ENCODE peak calls at places on chromosomes 1 and 21, in six cellular contexts. One of them, this sample, is unnamed.

GRCh38 chr1:207745285-207745684 is 6.6 kb upstream of the CD46 start:
- DNase-seq in IMR-90: peak; percentile 21
- DNase-seq in CD8-positive, alpha-beta memory T cell: no peak
- DNase-seq in lower lobe of right lung: no peak
- DNase-seq in psoas muscle: no peak
- DNase-seq in GM23248: peak; percentile 37
- DNase-seq in this sample: no peak

GRCh38 chr1:171645553-171646336 is 6.7 kb downstream of the MYOC start:
- DNase-seq in IMR-90: no peak
- DNase-seq in CD8-positive, alpha-beta memory T cell: no peak
- DNase-seq in lower lobe of right lung: no peak
- DNase-seq in psoas muscle: peak; percentile 71
- DNase-seq in GM23248: peak; percentile 68
- DNase-seq in this sample: peak; percentile 85

GRCh38 chr1:226736001-226736907 is 2.8 kb downstream of the ITPKB start:
- DNase-seq in IMR-90: no peak
- DNase-seq in CD8-positive, alpha-beta memory T cell: peak; percentile 42
- DNase-seq in lower lobe of right lung: no peak
- DNase-seq in psoas muscle: peak; percentile 38
- DNase-seq in GM23248: no peak
- DNase-seq in this sample: peak; percentile 53

GRCh38 chr1:228219245-228219961 is 11.6 kb downstream of the OBSCN start:
- DNase-seq in IMR-90: no peak
- DNase-seq in CD8-positive, alpha-beta memory T cell: no peak
- DNase-seq in lower lobe of right lung: no peak
- DNase-seq in psoas muscle: no peak
- DNase-seq in GM23248: no peak
- DNase-seq in this sample: peak; percentile 57

GRCh38 chr1:226799634-226800281 is 60.7 kb upstream of the ITPKB start:
- DNase-seq in IMR-90: no peak
- DNase-seq in CD8-positive, alpha-beta memory T cell: peak; percentile 2
- DNase-seq in lower lobe of right lung: no peak
- DNase-seq in psoas muscle: no peak
- DNase-seq in GM23248: no peak
- DNase-seq in this sample: no peak

GRCh38 chr21:39714331-39714730 is 30.7 kb upstream of the IGSF5 start:
- DNase-seq in IMR-90: no peak
- DNase-seq in CD8-positive, alpha-beta memory T cell: no peak
- DNase-seq in lower lobe of right lung: no peak
- DNase-seq in psoas muscle: no peak
- DNase-seq in GM23248: no peak
- DNase-seq in this sample: no peak

GRCh38 chr1:48793863-48794262 is 17.2 kb upstream of the BEND5 start:
- DNase-seq in IMR-90: no peak
- DNase-seq in CD8-positive, alpha-beta memory T cell: no peak
- DNase-seq in lower lobe of right lung: no peak
- DNase-seq in psoas muscle: no peak
- DNase-seq in GM23248: no peak
- DNase-seq in this sample: no peak

GRCh38 chr1:14439015-14439414 is 159.5 kb upstream of the KAZN start:
- DNase-seq in IMR-90: peak; percentile 16
- DNase-seq in CD8-positive, alpha-beta memory T cell: no peak
- DNase-seq in lower lobe of right lung: no peak
- DNase-seq in psoas muscle: no peak
- DNase-seq in GM23248: peak; percentile 80
- DNase-seq in this sample: no peak

GRCh38 chr1:228751360-228752098 is 16.2 kb downstream of the RHOU start:
- DNase-seq in IMR-90: no peak
- DNase-seq in CD8-positive, alpha-beta memory T cell: no peak
- DNase-seq in lower lobe of right lung: no peak
- DNase-seq in psoas muscle: no peak
- DNase-seq in GM23248: no peak
- DNase-seq in this sample: no peak

GRCh38 chr1:41343790-41344679 is 17.2 kb upstream of the FOXO6 start:
- DNase-seq in IMR-90: no peak
- DNase-seq in CD8-positive, alpha-beta memory T cell: no peak
- DNase-seq in lower lobe of right lung: no peak
- DNase-seq in psoas muscle: no peak
- DNase-seq in GM23248: no peak
- DNase-seq in this sample: no peak

GRCh38 chr1:226471467-226471866 is 63.6 kb upstream of the PARP1 start:
- DNase-seq in IMR-90: no peak
- DNase-seq in CD8-positive, alpha-beta memory T cell: no peak
- DNase-seq in lower lobe of right lung: no peak
- DNase-seq in psoas muscle: no peak
- DNase-seq in GM23248: no peak
- DNase-seq in this sample: no peak

GRCh38 chr1:153352523-153352922 is 3.9 kb upstream of the PGLYRP4 start:
- DNase-seq in IMR-90: peak; percentile 62
- DNase-seq in CD8-positive, alpha-beta memory T cell: peak; percentile 55
- DNase-seq in lower lobe of right lung: peak; percentile 79
- DNase-seq in psoas muscle: peak; percentile 66
- DNase-seq in GM23248: peak; percentile 81
- DNase-seq in this sample: peak; percentile 79

GRCh38 chr1:43354471-43354870 is 4.3 kb upstream of the CDC20 start:
- DNase-seq in IMR-90: no peak
- DNase-seq in CD8-positive, alpha-beta memory T cell: no peak
- DNase-seq in lower lobe of right lung: no peak
- DNase-seq in psoas muscle: no peak
- DNase-seq in GM23248: no peak
- DNase-seq in this sample: no peak

GRCh38 chr1:99544328-99544727 is 101.6 kb upstream of the PALMD start:
- DNase-seq in IMR-90: peak; percentile 79
- DNase-seq in CD8-positive, alpha-beta memory T cell: no peak
- DNase-seq in lower lobe of right lung: no peak
- DNase-seq in psoas muscle: no peak
- DNase-seq in GM23248: peak; percentile 39
- DNase-seq in this sample: no peak

GRCh38 chr1:117367769-117368059 is 465 bp downstream of the MAN1A2 start:
- DNase-seq in IMR-90: peak; percentile 3
- DNase-seq in CD8-positive, alpha-beta memory T cell: no peak
- DNase-seq in lower lobe of right lung: no peak
- DNase-seq in psoas muscle: no peak
- DNase-seq in GM23248: no peak
- DNase-seq in this sample: no peak

GRCh38 chr1:100387644-100388350 is 35.5 kb downstream of the CDC14A start:
- DNase-seq in IMR-90: peak; percentile 64
- DNase-seq in CD8-positive, alpha-beta memory T cell: no peak
- DNase-seq in lower lobe of right lung: no peak
- DNase-seq in psoas muscle: no peak
- DNase-seq in GM23248: no peak
- DNase-seq in this sample: no peak

GRCh38 chr1:30305061-30305460 is 418.3 kb downstream of the MATN1 start:
- DNase-seq in IMR-90: no peak
- DNase-seq in CD8-positive, alpha-beta memory T cell: no peak
- DNase-seq in lower lobe of right lung: no peak
- DNase-seq in psoas muscle: no peak
- DNase-seq in GM23248: no peak
- DNase-seq in this sample: no peak

GRCh38 chr1:59368007-59368670 is 71.2 kb downstream of the FGGY start:
- DNase-seq in IMR-90: no peak
- DNase-seq in CD8-positive, alpha-beta memory T cell: no peak
- DNase-seq in lower lobe of right lung: no peak
- DNase-seq in psoas muscle: no peak
- DNase-seq in GM23248: no peak
- DNase-seq in this sample: no peak

GRCh38 chr1:56061824-56062223 is 517.5 kb downstream of the PLPP3 start:
- DNase-seq in IMR-90: no peak
- DNase-seq in CD8-positive, alpha-beta memory T cell: no peak
- DNase-seq in lower lobe of right lung: no peak
- DNase-seq in psoas muscle: no peak
- DNase-seq in GM23248: no peak
- DNase-seq in this sample: no peak

GRCh38 chr1:178174539-178174938 is 80.6 kb downstream of the RASAL2 start:
- DNase-seq in IMR-90: no peak
- DNase-seq in CD8-positive, alpha-beta memory T cell: no peak
- DNase-seq in lower lobe of right lung: no peak
- DNase-seq in psoas muscle: no peak
- DNase-seq in GM23248: no peak
- DNase-seq in this sample: no peak

GRCh38 chr1:2255420-2256369 is 27.6 kb downstream of the SKI start:
- DNase-seq in IMR-90: peak; percentile 73
- DNase-seq in CD8-positive, alpha-beta memory T cell: peak; percentile 91
- DNase-seq in lower lobe of right lung: no peak
- DNase-seq in psoas muscle: peak; percentile 16
- DNase-seq in GM23248: peak; percentile 82
- DNase-seq in this sample: no peak

GRCh38 chr1:35857830-35858229 is 25.2 kb upstream of the AGO1 start:
- DNase-seq in IMR-90: peak; percentile 21
- DNase-seq in CD8-positive, alpha-beta memory T cell: no peak
- DNase-seq in lower lobe of right lung: no peak
- DNase-seq in psoas muscle: no peak
- DNase-seq in GM23248: peak; percentile 30
- DNase-seq in this sample: no peak

GRCh38 chr1:243926803-243927245 is 76.8 kb upstream of the AKT3 start:
- DNase-seq in IMR-90: peak; percentile 96
- DNase-seq in CD8-positive, alpha-beta memory T cell: no peak
- DNase-seq in lower lobe of right lung: no peak
- DNase-seq in psoas muscle: no peak
- DNase-seq in GM23248: peak; percentile 91
- DNase-seq in this sample: no peak
- H3K27ac ChIP-seq in IMR-90: no peak overlapping the region
- H3K27ac ChIP-seq in CD8-positive, alpha-beta memory T cell: no peak overlapping the region
- H3K27ac ChIP-seq in lower lobe of right lung: no peak overlapping the region
- H3K27ac ChIP-seq in psoas muscle: no peak overlapping the region
- H3K27ac ChIP-seq in GM23248: peak overlapping the region; percentile 57
- H3K27ac ChIP-seq in this sample: no peak overlapping the region

GRCh38 chr1:230129341-230129740 is 62.3 kb downstream of the GALNT2 start:
- DNase-seq in IMR-90: no peak
- DNase-seq in CD8-positive, alpha-beta memory T cell: no peak
- DNase-seq in lower lobe of right lung: no peak
- DNase-seq in psoas muscle: no peak
- DNase-seq in GM23248: no peak
- DNase-seq in this sample: no peak

GRCh38 chr1:230135726-230136125 is 68.7 kb downstream of the GALNT2 start:
- DNase-seq in IMR-90: no peak
- DNase-seq in CD8-positive, alpha-beta memory T cell: no peak
- DNase-seq in lower lobe of right lung: no peak
- DNase-seq in psoas muscle: no peak
- DNase-seq in GM23248: no peak
- DNase-seq in this sample: no peak

GRCh38 chr1:230130172-230130944 is 63.3 kb downstream of the GALNT2 start:
- DNase-seq in IMR-90: no peak
- DNase-seq in CD8-positive, alpha-beta memory T cell: no peak
- DNase-seq in lower lobe of right lung: no peak
- DNase-seq in psoas muscle: no peak
- DNase-seq in GM23248: no peak
- DNase-seq in this sample: no peak

GRCh38 chr1:230131457-230131856 is 64.4 kb downstream of the GALNT2 start:
- DNase-seq in IMR-90: no peak
- DNase-seq in CD8-positive, alpha-beta memory T cell: no peak
- DNase-seq in lower lobe of right lung: no peak
- DNase-seq in psoas muscle: no peak
- DNase-seq in GM23248: no peak
- DNase-seq in this sample: no peak

DNA sequence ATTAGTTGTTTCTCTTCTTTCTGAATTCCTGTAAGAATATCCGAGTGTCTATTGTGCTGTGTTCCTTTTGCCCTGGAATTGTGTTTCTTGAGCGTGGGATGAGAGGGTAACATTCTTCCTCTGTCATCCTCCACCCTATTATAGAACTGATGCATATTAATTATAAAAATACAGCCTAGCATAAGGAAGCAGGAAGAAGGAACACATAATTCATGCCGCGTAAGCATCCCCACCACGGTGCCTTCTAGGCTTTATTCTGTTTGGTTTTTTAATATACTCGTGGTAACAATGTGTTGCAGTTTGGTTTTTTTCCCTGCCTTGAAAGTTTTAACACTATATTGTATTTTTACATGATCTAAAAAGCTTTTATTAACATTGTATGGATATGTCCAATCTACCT is 65.7 kb downstream of the GALNT2 start:
- DNase-seq in IMR-90: no peak
- DNase-seq in CD8-positive, alpha-beta memory T cell: no peak
- DNase-seq in lower lobe of right lung: no peak
- DNase-seq in psoas muscle: no peak
- DNase-seq in GM23248: no peak
- DNase-seq in this sample: no peak
- H3K4me1 ChIP-seq in IMR-90: no peaks in the 10 kb centered on the region
- H3K4me1 ChIP-seq in CD8-positive, alpha-beta memory T cell: peaks cover 5% of the 10 kb centered on the region
- H3K4me1 ChIP-seq in lower lobe of right lung: peaks cover 7% of the 10 kb centered on the region
- H3K4me1 ChIP-seq in psoas muscle: peaks cover 28% of the 10 kb centered on the region
- H3K4me1 ChIP-seq in GM23248: peaks cover 12% of the 10 kb centered on the region
- H3K4me1 ChIP-seq in this sample: peaks cover 3% of the 10 kb centered on the region

GRCh38 chr1:31764307-31765040 is at the start of gene ADGRB2:
- DNase-seq in IMR-90: no peak
- DNase-seq in CD8-positive, alpha-beta memory T cell: peak; percentile 37
- DNase-seq in lower lobe of right lung: no peak
- DNase-seq in psoas muscle: no peak
- DNase-seq in GM23248: peak; percentile 53
- DNase-seq in this sample: no peak

GRCh38 chr1:31763671-31764306 is 351 bp downstream of the ADGRB2 start:
- DNase-seq in IMR-90: no peak
- DNase-seq in CD8-positive, alpha-beta memory T cell: no peak
- DNase-seq in lower lobe of right lung: no peak
- DNase-seq in psoas muscle: no peak
- DNase-seq in GM23248: peak; percentile 40
- DNase-seq in this sample: no peak

GRCh38 chr1:31761883-31762282 is 2.3 kb downstream of the ADGRB2 start:
- DNase-seq in IMR-90: peak; percentile 81
- DNase-seq in CD8-positive, alpha-beta memory T cell: no peak
- DNase-seq in lower lobe of right lung: no peak
- DNase-seq in psoas muscle: no peak
- DNase-seq in GM23248: peak; percentile 43
- DNase-seq in this sample: no peak

GRCh38 chr1:31762323-31762722 is 1.8 kb downstream of the ADGRB2 start:
- DNase-seq in IMR-90: no peak
- DNase-seq in CD8-positive, alpha-beta memory T cell: no peak
- DNase-seq in lower lobe of right lung: no peak
- DNase-seq in psoas muscle: no peak
- DNase-seq in GM23248: no peak
- DNase-seq in this sample: no peak

GRCh38 chr1:31762726-31763670 is 1.1 kb downstream of the ADGRB2 start:
- DNase-seq in IMR-90: peak; percentile 27
- DNase-seq in CD8-positive, alpha-beta memory T cell: peak; percentile 69
- DNase-seq in lower lobe of right lung: peak; percentile 72
- DNase-seq in psoas muscle: peak; percentile 70
- DNase-seq in GM23248: peak; percentile 76
- DNase-seq in this sample: peak; percentile 89
- H3K27ac ChIP-seq in IMR-90: no peak overlapping the region
- H3K27ac ChIP-seq in CD8-positive, alpha-beta memory T cell: no peak overlapping the region
- H3K27ac ChIP-seq in lower lobe of right lung: no peak overlapping the region
- H3K27ac ChIP-seq in psoas muscle: no peak overlapping the region
- H3K27ac ChIP-seq in GM23248: no peak overlapping the region
- H3K27ac ChIP-seq in this sample: no peak overlapping the region

DNA sequence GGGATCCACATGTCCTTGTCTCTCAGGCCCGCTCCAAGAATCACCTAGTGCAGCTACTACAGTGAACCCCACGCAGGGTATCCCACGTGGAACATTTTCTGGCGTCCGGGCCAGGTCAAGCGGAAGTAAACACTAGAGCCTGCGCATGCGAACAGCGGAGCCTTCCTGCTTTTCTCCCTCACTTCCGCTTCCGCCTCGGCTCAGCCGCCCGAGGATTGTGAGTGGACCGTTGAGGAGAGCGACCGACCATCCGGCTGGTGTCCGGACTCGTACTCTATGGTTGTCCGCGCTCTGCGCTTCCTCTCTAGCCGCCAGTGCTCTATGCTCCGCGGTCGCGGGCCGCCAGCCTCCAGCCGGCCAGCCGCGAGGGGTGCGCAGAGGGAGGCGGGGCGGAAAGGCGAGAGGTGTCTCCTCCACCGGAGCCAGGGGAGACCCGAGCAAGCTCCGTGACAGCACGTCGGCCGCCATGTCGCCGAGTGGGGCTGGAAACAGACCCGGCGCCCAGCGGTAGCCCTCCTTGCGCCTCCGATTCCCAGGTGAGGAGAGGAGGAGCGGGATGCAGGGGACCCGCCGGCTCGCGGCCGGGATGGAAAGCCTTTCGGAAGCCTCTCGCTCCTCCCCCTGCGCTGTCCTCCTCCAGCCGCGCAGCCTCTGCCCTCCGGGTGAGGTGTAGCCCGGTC is at the start of the genes CNST and TFB2M:
- DNase-seq in IMR-90: peak; percentile 99
- DNase-seq in CD8-positive, alpha-beta memory T cell: peak; percentile 91
- DNase-seq in lower lobe of right lung: peak; percentile 99
- DNase-seq in psoas muscle: peak; percentile 98
- DNase-seq in GM23248: peak; percentile 100
- DNase-seq in this sample: peak; percentile 99
- H3K4me1 ChIP-seq in IMR-90: peaks cover 5% of the 10 kb centered on the region
- H3K4me1 ChIP-seq in CD8-positive, alpha-beta memory T cell: peaks cover 47% of the 10 kb centered on the region
- H3K4me1 ChIP-seq in lower lobe of right lung: peaks cover 58% of the 10 kb centered on the region
- H3K4me1 ChIP-seq in psoas muscle: peaks cover 55% of the 10 kb centered on the region
- H3K4me1 ChIP-seq in GM23248: peaks cover 43% of the 10 kb centered on the region
- H3K4me1 ChIP-seq in this sample: no peaks in the 10 kb centered on the region

This sample was measured in aorta.